ENCODE peak calls at places on chromosomes 7 and 10, in ten cellular contexts. B is H1, V is WTC11, A is SK-N-SH, G is HCT116, C is HepG2, Y is A549, Z is endothelial cell of umbilical vein, R is GM12878, Q is K562. E is an unnamed sample.

GRCh38 chr10:50937230-50937907 is 51.9 kb upstream of the A1CF start:
- DNase-seq in B (no peak), V (no peak), A (peak), G (peak), C (peak), Y (peak), Z (peak), R (no peak), Q (peak), E (peak)

GRCh38 chr10:131207176-131207575 is 104.3 kb downstream of the TCERG1L start:
- DNase-seq in B (peak), V (no peak), A (no peak), G (no peak), C (no peak), Y (no peak), Z (no peak), R (no peak), Q (no peak), E (no peak)

GRCh38 chr10:123562811-123563580 is 103.2 kb upstream of the GPR26 start:
- DNase-seq in B (peak), V (no peak), A (no peak), G (no peak), C (no peak), Y (no peak), Z (no peak), R (no peak), Q (no peak), E (no peak)

GRCh38 chr10:3468919-3469638 is 296.5 kb upstream of the PITRM1 start:
- DNase-seq in B (no peak), V (no peak), A (no peak), G (peak), C (no peak), Y (peak), Z (peak), R (no peak), Q (no peak), E (peak)

GRCh38 chr7:67854236-67854635 is 857.6 kb downstream of the TYW1 start:
- DNase-seq in B (no peak), V (no peak), A (no peak), G (no peak), C (no peak), Y (no peak), Z (no peak), R (no peak), Q (no peak), E (no peak)

GRCh38 chr10:98074315-98074911 is 44.0 kb upstream of the CRTAC1 start:
- DNase-seq in B (no peak), V (peak), A (no peak), G (no peak), C (no peak), Y (no peak), Z (peak), R (no peak), Q (no peak), E (peak)

GRCh38 chr7:104552102-104552501 is 223.7 kb downstream of the LHFPL3 start:
- DNase-seq in B (peak), V (peak), A (no peak), G (peak), C (peak), Y (peak), Z (peak), R (no peak), Q (peak), E (peak)

GRCh38 chr7:28207486-28208158 is 27.0 kb upstream of the JAZF1 start:
- DNase-seq in B (no peak), V (no peak), A (no peak), G (no peak), C (no peak), Y (no peak), Z (peak), R (peak), Q (no peak), E (peak)

GRCh38 chr10:17423641-17424186 is 30.7 kb downstream of the ST8SIA6 start:
- DNase-seq in B (peak), V (no peak), A (no peak), G (no peak), C (no peak), Y (no peak), Z (no peak), R (no peak), Q (no peak), E (no peak)

GRCh38 chr10:95391570-95392249 is 100.9 kb upstream of the PDLIM1 start:
- DNase-seq in B (no peak), V (peak), A (no peak), G (no peak), C (no peak), Y (peak), Z (no peak), R (no peak), Q (peak), E (peak)

GRCh38 chr7:157228864-157229422 is 90.2 kb downstream of the UBE3C start:
- DNase-seq in B (no peak), V (peak), A (peak), G (no peak), C (peak), Y (peak), Z (peak), R (no peak), Q (peak), E (peak)

GRCh38 chr7:65453631-65454030 is 80.0 kb downstream of the ZNF92 start:
- DNase-seq in B (no peak), V (no peak), A (no peak), G (no peak), C (no peak), Y (no peak), Z (peak), R (no peak), Q (no peak), E (no peak)

GRCh38 chr10:43970747-43971146 is 322.1 kb upstream of the ZNF32 start:
- DNase-seq in B (no peak), V (no peak), A (no peak), G (no peak), C (no peak), Y (no peak), Z (no peak), R (no peak), Q (no peak), E (no peak)

GRCh38 chr10:70925377-70926214 is 37.2 kb upstream of the PCBD1 start:
- DNase-seq in B (peak), V (peak), A (peak), G (no peak), C (no peak), Y (no peak), Z (peak), R (no peak), Q (peak), E (peak)

GRCh38 chr10:69714572-69714971 is 84.5 kb downstream of the FAM241B start:
- DNase-seq in B (no peak), V (no peak), A (no peak), G (no peak), C (no peak), Y (no peak), Z (no peak), R (no peak), Q (no peak), E (no peak)
- TF ChIP-seq MAX in B (no peak), V (no peak), A (no peak), G (no peak), C (no peak), Y (no peak), Z (no peak), R (no peak), Q (no peak), E (no peak)

DNA sequence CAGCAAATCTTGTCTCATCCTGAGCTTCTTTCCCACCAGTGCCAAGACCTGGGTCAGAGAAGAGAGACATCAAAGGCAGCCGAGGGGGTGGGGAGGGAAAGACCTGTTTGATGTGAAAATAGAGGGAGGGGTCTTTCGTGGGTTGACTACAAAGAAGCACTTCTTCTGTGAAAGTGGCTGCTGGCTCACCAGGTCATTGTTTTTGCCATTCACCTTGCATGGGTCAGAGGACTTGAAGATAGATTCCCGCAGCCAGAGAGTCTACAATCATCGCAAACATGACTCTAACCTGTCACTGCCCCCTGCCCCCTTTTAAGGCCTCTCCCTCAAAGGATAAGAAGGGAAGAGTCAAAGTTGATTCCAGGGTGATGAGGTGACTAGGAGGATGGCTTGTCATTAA is 166.1 kb upstream of the BMPER start:
- DNase-seq in B (no peak), V (no peak), A (no peak), G (no peak), C (peak), Y (no peak), Z (no peak), R (no peak), Q (no peak), E (no peak)
- TF ChIP-seq MAX in B (no peak), V (no peak), A (no peak), G (no peak), C (no peak), Y (no peak), Z (no peak), R (no peak), Q (no peak), E (no peak)

DNA sequence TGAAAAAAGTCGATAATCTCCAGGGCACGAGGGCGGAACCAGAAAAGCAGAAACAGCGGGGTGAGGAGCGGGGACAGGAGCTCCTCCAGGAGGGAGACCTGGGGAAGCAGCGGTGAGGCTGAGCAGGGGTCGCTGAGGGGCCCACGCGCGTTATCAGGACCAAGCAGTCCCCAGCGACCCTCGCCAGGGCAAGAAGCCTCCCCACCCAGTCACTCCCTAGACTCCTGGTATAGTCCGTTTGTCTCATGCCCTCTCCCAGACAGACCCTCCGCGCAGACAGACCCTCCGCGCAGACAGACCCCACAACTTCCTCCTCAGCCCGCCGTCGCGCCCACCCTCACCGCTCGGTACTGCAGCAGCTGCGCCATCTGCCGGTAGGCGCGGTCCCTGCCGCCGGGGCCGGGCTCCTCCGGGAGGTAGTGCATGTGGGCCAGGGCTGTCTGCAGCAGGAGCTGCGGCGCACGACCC is 6.3 kb downstream of the ATG9B start:
- DNase-seq in B (peak), V (peak), A (peak), G (no peak), C (no peak), Y (peak), Z (peak), R (no peak), Q (peak), E (peak)
- TF ChIP-seq MAX in B (no peak), V (no peak), A (peak), G (no peak), C (peak), Y (no peak), Z (peak), R (no peak), Q (peak), E (peak)

GRCh38 chr7:107996072-107996824 is 6.7 kb downstream of the LAMB1 start:
- DNase-seq in B (no peak), V (no peak), A (peak), G (no peak), C (no peak), Y (no peak), Z (peak), R (no peak), Q (no peak), E (no peak)

GRCh38 chr7:107998150-107998549 is 4.8 kb downstream of the LAMB1 start:
- DNase-seq in B (no peak), V (no peak), A (no peak), G (no peak), C (no peak), Y (no peak), Z (no peak), R (no peak), Q (peak), E (no peak)

GRCh38 chr7:107994366-107994765 is 8.6 kb downstream of the LAMB1 start:
- DNase-seq in B (no peak), V (no peak), A (no peak), G (no peak), C (no peak), Y (no peak), Z (no peak), R (no peak), Q (no peak), E (no peak)

GRCh38 chr7:107993879-107994278 is 9.1 kb downstream of the LAMB1 start:
- DNase-seq in B (no peak), V (no peak), A (no peak), G (no peak), C (no peak), Y (no peak), Z (no peak), R (no peak), Q (no peak), E (no peak)

DNA sequence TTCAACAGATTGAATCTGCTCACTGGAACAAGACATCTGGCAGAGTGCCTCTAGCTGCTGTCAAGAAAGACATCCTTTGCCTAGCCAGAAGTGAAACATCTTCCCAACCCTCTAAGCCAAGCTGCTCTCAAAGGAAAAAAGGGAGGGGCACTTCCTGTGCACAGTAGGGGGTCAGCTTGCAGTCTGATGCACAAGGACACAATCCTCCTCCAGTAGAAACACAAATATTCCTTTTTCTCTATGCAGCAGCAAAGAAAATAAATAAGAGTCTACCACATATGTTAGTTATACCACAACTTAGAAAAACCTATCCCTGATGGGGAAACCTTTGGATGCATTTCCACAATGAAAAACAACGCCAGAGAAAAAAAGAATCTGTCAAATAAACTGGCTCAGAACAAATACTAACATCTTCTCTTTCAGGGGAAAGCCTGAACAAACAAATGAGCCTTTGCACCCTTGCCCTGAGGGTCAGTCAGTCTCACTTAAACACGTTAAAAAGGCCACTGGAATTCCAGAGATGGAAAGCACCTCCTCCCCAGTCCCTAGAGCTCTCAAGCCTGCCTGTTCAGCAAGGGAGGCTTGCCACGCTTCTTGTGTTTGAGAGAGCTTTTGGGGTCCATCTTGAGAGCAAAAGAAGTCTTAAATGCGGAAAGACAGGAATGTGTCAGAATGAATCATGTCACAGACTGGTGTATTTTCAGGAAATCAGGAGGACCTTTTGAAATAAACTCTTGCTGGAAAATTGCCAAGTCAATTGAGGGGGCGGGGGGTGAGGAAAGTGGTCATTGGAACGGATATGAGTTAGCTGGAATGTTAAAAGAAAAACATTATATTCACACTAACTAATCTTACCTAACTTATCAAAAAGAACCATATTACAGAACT is 7.5 kb downstream of the LAMB1 start:
- DNase-seq in B (peak), V (peak), A (peak), G (no peak), C (peak), Y (peak), Z (peak), R (no peak), Q (peak), E (no peak)
- TF ChIP-seq MAX in B (no peak), V (no peak), A (peak), G (no peak), C (peak), Y (peak), Z (no peak), R (no peak), Q (no peak), E (no peak)

DNA sequence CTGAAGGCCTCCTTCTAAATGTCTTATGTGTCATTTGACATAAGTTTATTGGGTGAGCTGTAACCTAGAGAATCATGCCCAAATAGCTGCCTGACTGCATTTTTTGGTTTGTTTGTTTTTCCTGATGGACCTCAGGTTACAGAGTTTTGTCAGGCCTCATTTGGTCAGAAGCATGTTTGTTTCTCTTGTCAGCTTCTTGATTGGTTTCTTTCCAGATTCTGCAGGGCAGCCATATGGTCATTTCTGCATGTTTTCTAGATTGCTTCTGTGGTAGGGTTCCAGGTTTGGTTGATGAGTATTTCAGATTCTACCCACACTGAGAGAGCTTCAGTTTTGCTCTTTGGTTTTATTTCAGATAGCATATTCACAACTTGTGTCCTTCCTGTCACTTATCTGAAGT is 28.0 kb downstream of the GLCCI1 start:
- DNase-seq in B (no peak), V (no peak), A (no peak), G (no peak), C (peak), Y (no peak), Z (no peak), R (no peak), Q (no peak), E (no peak)
- TF ChIP-seq MAX in B (no peak), V (no peak), A (no peak), G (no peak), C (no peak), Y (no peak), Z (no peak), R (no peak), Q (no peak), E (no peak)

DNA sequence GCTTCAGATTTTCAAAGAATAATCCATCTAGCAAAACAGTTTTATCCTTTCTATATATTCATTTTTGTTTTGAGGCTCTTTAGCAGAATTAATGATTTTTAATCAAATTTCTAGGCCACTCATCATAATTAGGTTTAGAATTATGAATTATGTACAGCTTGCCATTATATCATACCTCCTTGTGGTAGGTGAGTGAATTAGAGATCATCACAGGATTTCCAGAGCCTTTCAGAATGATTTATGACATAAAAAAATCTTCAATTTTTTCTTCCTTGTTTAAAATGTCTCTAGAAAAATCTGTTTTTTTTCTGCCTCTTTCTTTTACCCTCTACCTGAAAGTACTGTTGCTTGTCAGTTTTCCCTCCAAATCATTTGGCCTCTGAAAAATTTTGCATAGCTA is 433.3 kb downstream of the LRMDA start:
- DNase-seq in B (no peak), V (no peak), A (no peak), G (no peak), C (no peak), Y (no peak), Z (no peak), R (no peak), Q (no peak), E (no peak)
- TF ChIP-seq MAX in B (no peak), V (no peak), A (no peak), G (no peak), C (no peak), Y (no peak), Z (no peak), R (no peak), Q (no peak), E (no peak)

GRCh38 chr7:1741246-1741645 is 71.2 kb downstream of the ELFN1 start:
- DNase-seq in B (no peak), V (no peak), A (no peak), G (no peak), C (no peak), Y (no peak), Z (no peak), R (no peak), Q (no peak), E (no peak)
- TF ChIP-seq MAX in B (no peak), V (no peak), A (no peak), G (no peak), C (no peak), Y (no peak), Z (no peak), R (no peak), Q (no peak), E (no peak)

E was measured in NB4.